ENCODE peak calls at places on chromosome 14, in five cellular contexts. T is transverse colon, E is vagina, Q is heart left ventricle, O is PC-3. Z is an unnamed sample.

GRCh38 chr14:105086833-105087307 is 21.6 kb upstream of the GPR132 start:
- DNase-seq in Q (peak; percentile 87), E (no peak), O (peak; percentile 84), T (peak; percentile 80), Z (peak; percentile 92)

GRCh38 chr14:65239143-65239672 is 136.9 kb upstream of the MAX start:
- DNase-seq in Q (no peak), O (no peak), E (no peak), T (peak; percentile 59), Z (no peak)

GRCh38 chr14:70988452-70988851 is 81.2 kb downstream of the PCNX1 start:
- DNase-seq in Q (no peak), E (no peak), O (peak; percentile 43), T (no peak), Z (no peak)

GRCh38 chr14:76307786-76308780 is 67.9 kb upstream of the ESRRB start:
- DNase-seq in Q (no peak), E (peak; percentile 72), O (peak; percentile 30), T (no peak), Z (no peak)

GRCh38 chr14:38405851-38406630 is 150.1 kb upstream of the CLEC14A start:
- DNase-seq in T (no peak), O (peak; percentile 20), Q (peak; percentile 31), E (no peak), Z (no peak)

GRCh38 chr14:89397569-89397968 is 19.5 kb downstream of the FOXN3 start:
- DNase-seq in E (no peak), Q (no peak), O (no peak), T (no peak), Z (no peak)

GRCh38 chr14:100816286-100816949 is 9.5 kb upstream of the MEG3 start:
- DNase-seq in Q (no peak), O (no peak), E (no peak), T (no peak), Z (no peak)

GRCh38 chr14:100230361-100230760 is 8.6 kb upstream of the YY1 start:
- DNase-seq in O (no peak), Q (no peak), T (no peak), E (no peak), Z (no peak)

GRCh38 chr14:50082784-50083466 is 33.4 kb downstream of the VCPKMT start:
- DNase-seq in T (peak; percentile 74), E (no peak), Q (no peak), O (no peak), Z (no peak)

GRCh38 chr14:66979083-66979974 is 209.9 kb upstream of the GARIN2 start:
- DNase-seq in O (no peak), T (no peak), Q (no peak), E (no peak), Z (no peak)

GRCh38 chr14:87063181-87063580 is 929.8 kb downstream of the GALC start:
- DNase-seq in E (no peak), O (no peak), T (no peak), Q (no peak), Z (no peak)

GRCh38 chr14:67170706-67171105 is 18.5 kb upstream of the GARIN2 start:
- DNase-seq in O (no peak), Q (no peak), T (no peak), E (no peak), Z (no peak)

GRCh38 chr14:72450473-72451044 is 443.3 kb downstream of the DPF3 start:
- DNase-seq in E (no peak), T (no peak), O (no peak), Q (no peak), Z (no peak)

GRCh38 chr14:71563754-71564153 is 368.5 kb upstream of the RGS6 start:
- DNase-seq in O (no peak), T (no peak), Q (no peak), E (no peak), Z (no peak)

GRCh38 chr14:73717247-73717646 is 3.1 kb upstream of the PNMA1 start:
- DNase-seq in O (no peak), Q (no peak), E (no peak), T (no peak), Z (no peak)

GRCh38 chr14:61322799-61323290 is 1.5 kb downstream of the PRKCH start:
- DNase-seq in T (no peak), O (peak; percentile 89), Q (no peak), E (no peak), Z (peak; percentile 59)

GRCh38 chr14:57189070-57189469 is 79.6 kb downstream of the EXOC5 start:
- DNase-seq in E (no peak), Q (no peak), T (no peak), O (peak; percentile 67), Z (no peak)

GRCh38 chr14:80390911-80391310 is 179.6 kb upstream of the DIO2 start:
- DNase-seq in O (peak; percentile 97), Q (no peak), E (no peak), T (no peak), Z (no peak)

GRCh38 chr14:67137744-67138371 is 51.4 kb upstream of the GARIN2 start:
- DNase-seq in E (no peak), T (no peak), O (peak; percentile 53), Q (no peak), Z (no peak)

GRCh38 chr14:63910593-63911363 is 58.0 kb downstream of the SYNE2 start:
- DNase-seq in E (no peak), T (no peak), O (no peak), Q (no peak), Z (no peak)

GRCh38 chr14:90620540-90621204 is 195.6 kb downstream of the TTC7B start:
- DNase-seq in E (no peak), Q (no peak), O (no peak), T (no peak), Z (no peak)

GRCh38 chr14:104307246-104307626 is 168.8 kb downstream of the KIF26A start:
- DNase-seq in T (no peak), O (no peak), Q (no peak), E (no peak), Z (no peak)

GRCh38 chr14:93008381-93008780 is 85.4 kb downstream of the CHGA start:
- DNase-seq in Q (no peak), E (no peak), O (peak; percentile 45), T (no peak), Z (no peak)

GRCh38 chr14:72662213-72662612 is 231.7 kb downstream of the DPF3 start:
- DNase-seq in T (no peak), Q (no peak), E (no peak), O (no peak), Z (no peak)

GRCh38 chr14:48857366-48857765 is 728.8 kb downstream of the RPS29 start:
- DNase-seq in Q (no peak), T (no peak), E (no peak), O (no peak), Z (no peak)

GRCh38 chr14:63928744-63929174 is 76.0 kb downstream of the SYNE2 start:
- DNase-seq in E (no peak), Q (no peak), O (no peak), T (no peak), Z (no peak)

GRCh38 chr14:101563654-101564443 is 2.6 kb downstream of the DIO3 start:
- DNase-seq in Q (no peak), E (no peak), O (no peak), T (no peak), Z (peak; percentile 26)

GRCh38 chr14:25050494-25051170 is 685 bp upstream of the STXBP6 start:
- DNase-seq in O (peak; percentile 38), Q (no peak), T (no peak), E (no peak), Z (no peak)

GRCh38 chr14:64656986-64657385 is 47.2 kb upstream of the PLEKHG3 start:
- DNase-seq in E (no peak), O (no peak), Q (no peak), T (peak; percentile 47), Z (no peak)

GRCh38 chr14:91403069-91403600 is 14.5 kb downstream of the CCDC88C start:
- DNase-seq in E (no peak), O (no peak), Q (no peak), T (no peak), Z (peak; percentile 31)

GRCh38 chr14:98144964-98145363 is 1127.0 kb downstream of the BCL11B start:
- DNase-seq in O (peak; percentile 3), Q (no peak), T (no peak), E (no peak), Z (no peak)

GRCh38 chr14:50967719-50968266 is 23.5 kb upstream of the PYGL start:
- DNase-seq in E (no peak), Q (no peak), T (no peak), O (no peak), Z (no peak)

GRCh38 chr14:64196668-64197411 is 97.3 kb downstream of the ESR2 start:
- DNase-seq in O (no peak), T (no peak), E (no peak), Q (peak; percentile 80), Z (peak; percentile 77)

GRCh38 chr14:76761198-76761848 is at the start of gene VASH1:
- DNase-seq in T (peak; percentile 53), Q (peak; percentile 85), O (peak; percentile 70), E (peak; percentile 37), Z (peak; percentile 80)

GRCh38 chr14:22390824-22391461 is 198.1 kb downstream of the DAD1 start:
- DNase-seq in Q (no peak), T (peak; percentile 35), E (no peak), O (peak; percentile 91), Z (no peak)

GRCh38 chr14:94398536-94398935 is 10.1 kb upstream of the SERPINA1 start:
- DNase-seq in Q (no peak), T (no peak), O (no peak), E (no peak), Z (no peak)

GRCh38 chr14:94397899-94398479 is 9.6 kb upstream of the SERPINA1 start:
- DNase-seq in Q (no peak), T (no peak), E (no peak), O (no peak), Z (no peak)

GRCh38 chr14:94403312-94403711 is 14.9 kb upstream of the SERPINA1 start:
- DNase-seq in Q (no peak), E (no peak), O (no peak), T (no peak), Z (no peak)

GRCh38 chr14:94401083-94401482 is 12.7 kb upstream of the SERPINA1 start:
- DNase-seq in Q (no peak), E (no peak), T (no peak), O (peak; percentile 51), Z (no peak)

DNA sequence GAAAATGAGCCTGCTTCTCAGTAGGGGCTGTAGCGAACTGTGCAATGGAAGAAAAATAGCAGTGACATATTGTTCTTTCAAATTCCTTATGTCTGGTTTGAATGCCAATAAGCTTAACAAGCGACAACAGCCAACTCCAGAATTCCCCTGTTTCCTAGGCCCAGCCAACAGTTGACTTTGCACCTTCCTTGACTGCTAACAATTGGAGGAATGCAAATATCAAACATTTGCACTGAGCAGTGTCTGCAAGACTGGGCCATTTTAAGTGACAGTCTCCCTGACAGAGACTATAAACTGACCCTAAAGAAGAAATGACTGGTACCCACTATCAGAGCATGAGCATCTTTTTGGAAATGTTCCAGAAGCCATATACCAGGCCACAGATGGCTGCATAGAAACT is 12.1 kb upstream of the SERPINA1 start:
- DNase-seq in O (no peak), Q (no peak), T (no peak), E (no peak), Z (no peak)
- TF ChIP-seq CTCF in O (no peak), Q (no peak), T (no peak), E (no peak), Z (no peak)

GRCh38 chr14:103129301-103130016 is 6.2 kb downstream of the TNFAIP2 start:
- DNase-seq in T (no peak), O (peak; percentile 81), Q (no peak), E (no peak), Z (no peak)
- H3K4me1 ChIP-seq in T (peaks cover 59% of the 10 kb centered on the region), O (peaks cover 54% of the 10 kb centered on the region), Q (peaks cover 56% of the 10 kb centered on the region), E (peaks cover 76% of the 10 kb centered on the region), Z (peaks cover 55% of the 10 kb centered on the region)

GRCh38 chr14:96797188-96797942 is at the start of gene VRK1:
- DNase-seq in O (peak; percentile 97), E (no peak), T (peak; percentile 97), Q (peak; percentile 98), Z (peak; percentile 97)
- H3K4me3 ChIP-seq in O (peak within 1 kb of the TSS; percentile 90), E (peak within 1 kb of the TSS; percentile 91), T (peak within 1 kb of the TSS; percentile 91), Q (peak within 1 kb of the TSS; percentile 84), Z (peak within 1 kb of the TSS; percentile 89)

GRCh38 chr14:69673578-69674305 is 62.3 kb downstream of the SUSD6 start:
- DNase-seq in O (no peak), Q (peak; percentile 31), T (no peak), E (no peak), Z (no peak)
- TF ChIP-seq CTCF in O (no peak), Q (no peak), T (peak; percentile 29), E (no peak), Z (peak; percentile 10)